ENCODE peak calls at places on chromosomes 7 and 10, in six cellular contexts. S, Q, R, I, U and J are unnamed samples.
A peak's percentile ranks its signal among the peaks of the same experiment; 100 is the strongest.

GRCh38 chr10:78297997-78298396 is 264.3 kb downstream of the RPS24 start:
- DNase-seq in S (no peak), Q (no peak), R (no peak), I (no peak), U (no peak), J (no peak)

GRCh38 chr10:3825862-3826351 is 40.9 kb upstream of the KLF6 start:
- DNase-seq in S (no peak), Q (no peak), R (no peak), I (peak; percentile 74), U (no peak), J (no peak)

GRCh38 chr7:19020711-19021110 is 96.7 kb downstream of the TWIST1 start:
- DNase-seq in S (no peak), Q (no peak), R (no peak), I (no peak), U (no peak), J (no peak)

GRCh38 chr7:17234398-17235021 is 63.9 kb upstream of the AHR start:
- DNase-seq in S (no peak), Q (peak; percentile 29), R (no peak), I (no peak), U (peak; percentile 96), J (peak; percentile 50)

GRCh38 chr10:118569241-118569881 is 26.1 kb downstream of the PRLHR start:
- DNase-seq in S (no peak), Q (no peak), R (no peak), I (no peak), U (peak; percentile 35), J (no peak)

GRCh38 chr10:128908109-128908898 is 558.7 kb upstream of the MGMT start:
- DNase-seq in S (no peak), Q (no peak), R (no peak), I (no peak), U (no peak), J (no peak)

GRCh38 chr10:107984149-107984548 is 819.6 kb upstream of the SORCS1 start:
- DNase-seq in S (no peak), Q (no peak), R (no peak), I (no peak), U (no peak), J (no peak)

GRCh38 chr7:4123823-4124222 is 558.3 kb upstream of the FOXK1 start:
- DNase-seq in S (no peak), Q (no peak), R (no peak), I (no peak), U (no peak), J (no peak)

GRCh38 chr10:17655009-17655408 is 11.1 kb downstream of the STAM start:
- DNase-seq in S (no peak), Q (no peak), R (no peak), I (no peak), U (no peak), J (no peak)

GRCh38 chr7:2233876-2234275 is 1.1 kb upstream of the MAD1L1 start:
- DNase-seq in S (no peak), Q (no peak), R (no peak), I (no peak), U (peak; percentile 41), J (no peak)

GRCh38 chr10:33381897-33382578 is 47.6 kb upstream of the NRP1 start:
- DNase-seq in S (no peak), Q (no peak), R (no peak), I (no peak), U (peak; percentile 73), J (no peak)

GRCh38 chr7:10889266-10889898 is 84.3 kb upstream of the PHF14 start:
- DNase-seq in S (no peak), Q (peak; percentile 44), R (no peak), I (no peak), U (peak; percentile 76), J (peak; percentile 17)

GRCh38 chr10:89563861-89564478 is 28.6 kb upstream of the SLC16A12 start:
- DNase-seq in S (no peak), Q (peak; percentile 47), R (no peak), I (no peak), U (peak; percentile 72), J (no peak)

GRCh38 chr10:30784521-30784895 is 155.0 kb upstream of the LYZL2 start:
- DNase-seq in S (no peak), Q (peak; percentile 41), R (no peak), I (no peak), U (peak; percentile 63), J (no peak)

GRCh38 chr7:131241381-131241780 is 86.3 kb upstream of the MKLN1 start:
- DNase-seq in S (no peak), Q (no peak), R (no peak), I (no peak), U (no peak), J (no peak)

GRCh38 chr7:265998-266850 is 23.7 kb upstream of the FOXL3 start:
- DNase-seq in S (no peak), Q (peak; percentile 36), R (no peak), I (no peak), U (no peak), J (no peak)

GRCh38 chr10:77223532-77224460 is 413.8 kb downstream of the KCNMA1 start:
- DNase-seq in S (no peak), Q (no peak), R (no peak), I (no peak), U (no peak), J (no peak)

GRCh38 chr10:52782554-52782953 is 10.0 kb upstream of the MBL2 start:
- DNase-seq in S (no peak), Q (no peak), R (no peak), I (no peak), U (no peak), J (no peak)

GRCh38 chr10:52783726-52784125 is 11.1 kb upstream of the MBL2 start:
- DNase-seq in S (no peak), Q (no peak), R (no peak), I (no peak), U (no peak), J (no peak)

GRCh38 chr10:52779541-52780390 is 7.2 kb upstream of the MBL2 start:
- DNase-seq in S (peak; percentile 46), Q (peak; percentile 36), R (peak; percentile 78), I (no peak), U (peak; percentile 80), J (peak; percentile 25)

GRCh38 chr10:52778511-52779392 is 6.2 kb upstream of the MBL2 start:
- DNase-seq in S (no peak), Q (no peak), R (no peak), I (no peak), U (peak; percentile 73), J (no peak)

DNA sequence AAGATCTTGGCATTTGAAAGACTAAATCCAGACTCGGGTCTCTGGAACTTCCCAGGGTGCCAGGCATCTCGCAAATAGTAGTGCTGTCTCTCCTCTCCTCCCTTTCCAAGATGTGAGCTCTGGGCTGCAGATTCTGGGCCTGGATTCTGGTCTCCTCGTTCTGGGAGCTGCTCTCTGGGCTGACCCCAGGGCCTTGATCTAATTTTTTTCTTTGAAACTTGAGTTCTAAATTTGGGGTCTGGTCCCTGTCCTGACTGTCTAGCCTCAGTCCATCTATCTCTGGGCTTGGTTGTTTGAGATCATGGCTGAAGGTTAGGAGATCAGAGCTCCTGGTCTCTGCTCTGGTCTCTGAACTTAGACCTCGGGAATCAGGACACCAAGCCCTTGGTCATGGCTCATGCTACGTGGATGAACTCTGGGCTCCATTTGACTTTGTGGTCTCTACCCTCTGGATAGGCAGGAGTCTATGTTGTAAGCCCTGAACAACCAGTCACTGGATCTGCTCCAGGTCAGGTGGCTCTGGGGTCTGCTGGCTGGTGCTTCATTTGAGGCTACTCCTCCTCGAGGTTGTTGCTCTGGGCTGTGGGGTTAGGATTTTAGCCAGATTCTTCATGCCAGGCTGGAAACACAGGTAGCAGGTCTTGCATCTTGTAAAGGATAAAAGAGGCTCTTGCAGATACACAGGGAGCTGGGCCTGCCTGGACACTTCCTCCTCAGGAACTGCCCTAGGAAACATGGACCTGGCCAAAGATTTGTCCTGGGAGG is 8.0 kb upstream of the MBL2 start:
- DNase-seq in S (no peak), Q (no peak), R (no peak), I (no peak), U (no peak), J (no peak)
- TF ChIP-seq CTCF in S (no peak), Q (peak; percentile 7), R (no peak), I (no peak), U (no peak), J (no peak)

GRCh38 chr7:90892213-90892612 is 296.1 kb downstream of the CDK14 start:
- DNase-seq in S (no peak), Q (no peak), R (no peak), I (no peak), U (peak; percentile 48), J (no peak)

GRCh38 chr7:90889644-90890043 is 293.5 kb downstream of the CDK14 start:
- DNase-seq in S (no peak), Q (no peak), R (no peak), I (no peak), U (no peak), J (no peak)

GRCh38 chr7:90894122-90894521 is 298.0 kb downstream of the CDK14 start:
- DNase-seq in S (no peak), Q (no peak), R (no peak), I (no peak), U (no peak), J (no peak)

GRCh38 chr7:90891529-90891928 is 295.4 kb downstream of the CDK14 start:
- DNase-seq in S (no peak), Q (no peak), R (no peak), I (no peak), U (no peak), J (no peak)

DNA sequence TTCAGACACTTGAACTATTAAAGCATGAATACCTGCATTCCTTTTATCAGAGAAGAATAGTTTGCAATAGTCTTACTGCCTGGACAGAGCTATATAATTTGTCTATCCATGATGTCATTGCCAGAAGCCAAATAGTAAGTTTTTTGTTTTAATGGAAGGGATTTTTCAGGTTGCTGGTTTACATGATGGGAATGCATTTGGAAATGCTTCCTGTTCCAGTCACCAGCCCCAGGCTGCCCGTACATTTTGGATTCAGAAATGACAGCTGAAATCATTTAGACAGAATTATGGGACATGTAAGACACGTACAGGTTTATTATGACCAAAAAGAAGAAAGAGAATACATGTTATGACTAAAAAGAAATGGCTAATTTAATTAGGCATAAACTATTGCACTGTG is 293.1 kb downstream of the CDK14 start:
- DNase-seq in S (no peak), Q (no peak), R (no peak), I (no peak), U (no peak), J (no peak)
- TF ChIP-seq CTCF in S (no peak), Q (no peak), R (no peak), I (no peak), U (no peak), J (no peak)

GRCh38 chr10:27745380-27745718 is 270 bp downstream of the MKX start:
- DNase-seq in S (peak; percentile 16), Q (peak; percentile 18), R (peak; percentile 49), I (no peak), U (no peak), J (no peak)

GRCh38 chr10:27746364-27747095 is 911 bp upstream of the MKX start:
- DNase-seq in S (no peak), Q (no peak), R (no peak), I (no peak), U (no peak), J (no peak)

GRCh38 chr10:27747096-27747451 is 1.5 kb upstream of the MKX start:
- DNase-seq in S (no peak), Q (no peak), R (no peak), I (no peak), U (no peak), J (no peak)

GRCh38 chr10:27744478-27745379 is 890 bp downstream of the MKX start:
- DNase-seq in S (peak; percentile 15), Q (peak; percentile 25), R (peak; percentile 58), I (peak; percentile 81), U (no peak), J (no peak)

GRCh38 chr10:27745719-27746363 is at the start of gene MKX:
- DNase-seq in S (peak; percentile 21), Q (peak; percentile 13), R (peak; percentile 47), I (peak; percentile 84), U (no peak), J (no peak)
- TF ChIP-seq CTCF in S (no peak), Q (no peak), R (no peak), I (no peak), U (no peak), J (no peak)

GRCh38 chr7:145082366-145083240 is 246.8 kb upstream of the TPK1 start:
- DNase-seq in S (no peak), Q (no peak), R (no peak), I (no peak), U (peak; percentile 14), J (no peak)
- TF ChIP-seq CTCF in S (no peak), Q (no peak), R (no peak), I (no peak), U (no peak), J (no peak)